ENCODE peak calls at places on chromosomes 11 and 22, in five cellular contexts. Q is AG08396, I is head of caudate nucleus, M is NT2/D1, J is Calu3. C is an unnamed sample.

GRCh38 chr11:8722156-8722555 is 39.6 kb downstream of the RPL27A start:
- DNase-seq in Q (peak), I (no peak), M (no peak), J (no peak), C (no peak)

GRCh38 chr11:75582935-75583709 is 21.1 kb downstream of the SERPINH1 start:
- DNase-seq in Q (peak), I (peak), M (no peak), J (peak), C (peak)

GRCh38 chr11:102560555-102561011 is 30.0 kb upstream of the MMP7 start:
- DNase-seq in Q (peak), I (no peak), M (no peak), J (no peak), C (peak)

GRCh38 chr11:63920870-63921417 is 4.0 kb upstream of the RCOR2 start:
- DNase-seq in Q (no peak), I (no peak), M (peak), J (no peak), C (no peak)

GRCh38 chr11:65719887-65720236 is 736 bp downstream of the RNASEH2C start:
- DNase-seq in Q (peak), I (no peak), M (no peak), J (no peak), C (no peak)

GRCh38 chr22:19903031-19903430 is 38.5 kb upstream of the COMT start:
- DNase-seq in Q (no peak), I (no peak), M (no peak), J (no peak), C (no peak)

GRCh38 chr22:40966683-40967082 is 15.5 kb downstream of the RBX1 start:
- DNase-seq in Q (no peak), I (no peak), M (no peak), J (no peak), C (no peak)

GRCh38 chr11:2445948-2446551 is 1.2 kb downstream of the KCNQ1 start:
- DNase-seq in Q (no peak), I (no peak), M (no peak), J (peak), C (no peak)

GRCh38 chr11:75214411-75214821 is 26.2 kb upstream of the TPBGL start:
- DNase-seq in Q (peak), I (peak), M (peak), J (peak), C (peak)

GRCh38 chr11:44840526-44840925 is 110.2 kb downstream of the TP53I11 start:
- DNase-seq in Q (no peak), I (no peak), M (no peak), J (no peak), C (no peak)

GRCh38 chr11:5476184-5476819 is 12.2 kb upstream of the OR52D1 start:
- DNase-seq in Q (peak), I (peak), M (peak), J (peak), C (peak)

GRCh38 chr11:27934830-27935145 is 173.2 kb downstream of the KIF18A start:
- DNase-seq in Q (peak), I (no peak), M (no peak), J (peak), C (peak)

GRCh38 chr11:67272327-67273259 is 6.3 kb downstream of the GRK2 start:
- DNase-seq in Q (no peak), I (no peak), M (no peak), J (no peak), C (no peak)

GRCh38 chr11:315051-315481 is 1.2 kb downstream of the IFITM1 start:
- DNase-seq in Q (no peak), I (no peak), M (no peak), J (no peak), C (no peak)

GRCh38 chr22:36294801-36295200 is 41.9 kb downstream of the APOL1 start:
- DNase-seq in Q (no peak), I (no peak), M (no peak), J (no peak), C (no peak)

GRCh38 chr11:83122766-83123165 is 34.2 kb upstream of the PCF11 start:
- DNase-seq in Q (no peak), I (no peak), M (no peak), J (no peak), C (no peak)

GRCh38 chr11:122342089-122342749 is 226.2 kb upstream of the BLID start:
- DNase-seq in Q (no peak), I (no peak), M (no peak), J (no peak), C (no peak)

GRCh38 chr11:39113606-39114005 is 2345.8 kb downstream of the LRRC4C start:
- DNase-seq in Q (no peak), I (no peak), M (no peak), J (no peak), C (no peak)

GRCh38 chr11:1557904-1558831 is 13.9 kb downstream of the DUSP8 start:
- DNase-seq in Q (peak), I (no peak), M (no peak), J (peak), C (peak)

GRCh38 chr22:27381552-27381951 is 420.0 kb downstream of the MN1 start:
- DNase-seq in Q (no peak), I (no peak), M (no peak), J (no peak), C (no peak)

GRCh38 chr11:62013266-62014157 is 46.1 kb upstream of the FTH1 start:
- DNase-seq in Q (no peak), I (no peak), M (peak), J (peak), C (no peak)

GRCh38 chr11:72072348-72072747 is 8.0 kb downstream of the NUMA1 start:
- DNase-seq in Q (peak), I (no peak), M (no peak), J (peak), C (peak)

GRCh38 chr22:37095113-37095512 is 14.4 kb downstream of the TMPRSS6 start:
- DNase-seq in Q (no peak), I (no peak), M (no peak), J (no peak), C (no peak)

GRCh38 chr11:95545116-95545875 is 244.3 kb downstream of the FAM76B start:
- DNase-seq in Q (no peak), I (no peak), M (no peak), J (peak), C (peak)

GRCh38 chr22:45268958-45269844 is 15.5 kb upstream of the UPK3A start:
- DNase-seq in Q (peak), I (peak), M (no peak), J (peak), C (peak)

GRCh38 chr22:20292108-20292507 is 24.0 kb upstream of the RTN4R start:
- DNase-seq in Q (no peak), I (no peak), M (no peak), J (no peak), C (no peak)

GRCh38 chr11:2477254-2477653 is 32.4 kb downstream of the KCNQ1 start:
- DNase-seq in Q (no peak), I (no peak), M (no peak), J (no peak), C (no peak)

GRCh38 chr11:117220568-117220967 is 11.3 kb downstream of the PCSK7 start:
- DNase-seq in Q (no peak), I (peak), M (no peak), J (no peak), C (no peak)

GRCh38 chr11:38791346-38791961 is 2193.4 kb upstream of the RAG2 start:
- DNase-seq in Q (peak), I (peak), M (peak), J (peak), C (peak)

C was measured in ACHN.